ENCODE peak calls at places on chromosome 18, in seven cellular contexts. One of them, this sample, is unnamed.

GRCh38 chr18:44870631-44871502 is 190.2 kb downstream of the SETBP1 start:
- DNase-seq in K562: no peak
- DNase-seq in A549: no peak
- DNase-seq in SK-N-SH: peak
- DNase-seq in HepG2: no peak
- DNase-seq in HL-60: no peak
- DNase-seq in GM23338: no peak
- DNase-seq in this sample: no peak

GRCh38 chr18:6881034-6881800 is 151.7 kb downstream of the ARHGAP28 start:
- DNase-seq in SK-N-SH: no peak
- DNase-seq in HepG2: no peak
- DNase-seq in GM23338: no peak
- DNase-seq in A549: no peak
- DNase-seq in HL-60: no peak
- DNase-seq in K562: no peak
- DNase-seq in this sample: no peak

GRCh38 chr18:10006261-10006903 is 92.6 kb downstream of the VAPA start:
- DNase-seq in K562: no peak
- DNase-seq in HepG2: no peak
- DNase-seq in SK-N-SH: peak
- DNase-seq in HL-60: peak
- DNase-seq in A549: no peak
- DNase-seq in GM23338: no peak
- DNase-seq in this sample: no peak

GRCh38 chr18:42174909-42175308 is 219.9 kb downstream of the PIK3C3 start:
- DNase-seq in A549: no peak
- DNase-seq in SK-N-SH: no peak
- DNase-seq in HL-60: no peak
- DNase-seq in GM23338: peak
- DNase-seq in K562: no peak
- DNase-seq in HepG2: no peak
- DNase-seq in this sample: no peak

GRCh38 chr18:57909620-57910019 is 106.5 kb upstream of the ATP8B1 start:
- DNase-seq in A549: no peak
- DNase-seq in HepG2: no peak
- DNase-seq in HL-60: no peak
- DNase-seq in K562: no peak
- DNase-seq in GM23338: no peak
- DNase-seq in SK-N-SH: no peak
- DNase-seq in this sample: no peak

GRCh38 chr18:4444306-4444705 is 10.8 kb downstream of the DLGAP1 start:
- DNase-seq in A549: no peak
- DNase-seq in K562: no peak
- DNase-seq in HL-60: no peak
- DNase-seq in HepG2: peak
- DNase-seq in SK-N-SH: no peak
- DNase-seq in GM23338: no peak
- DNase-seq in this sample: no peak

GRCh38 chr18:48983793-48984437 is 33.1 kb upstream of the SMAD7 start:
- DNase-seq in SK-N-SH: no peak
- DNase-seq in K562: no peak
- DNase-seq in A549: no peak
- DNase-seq in HL-60: peak
- DNase-seq in GM23338: no peak
- DNase-seq in HepG2: peak
- DNase-seq in this sample: no peak

GRCh38 chr18:31247574-31248199 is 70.3 kb upstream of the DSG1 start:
- DNase-seq in HepG2: no peak
- DNase-seq in A549: no peak
- DNase-seq in K562: no peak
- DNase-seq in SK-N-SH: no peak
- DNase-seq in GM23338: no peak
- DNase-seq in HL-60: peak
- DNase-seq in this sample: no peak

GRCh38 chr18:46916551-46917107 is 678 bp downstream of the PIAS2 start:
- DNase-seq in GM23338: no peak
- DNase-seq in HL-60: no peak
- DNase-seq in K562: no peak
- DNase-seq in SK-N-SH: peak
- DNase-seq in A549: no peak
- DNase-seq in HepG2: peak
- DNase-seq in this sample: no peak

GRCh38 chr18:60391571-60392226 is 19.1 kb upstream of the MC4R start:
- DNase-seq in HepG2: no peak
- DNase-seq in GM23338: no peak
- DNase-seq in HL-60: no peak
- DNase-seq in SK-N-SH: no peak
- DNase-seq in A549: no peak
- DNase-seq in K562: no peak
- DNase-seq in this sample: no peak

GRCh38 chr18:28007841-28008240 is 169.1 kb downstream of the CDH2 start:
- DNase-seq in A549: no peak
- DNase-seq in HepG2: no peak
- DNase-seq in GM23338: no peak
- DNase-seq in K562: no peak
- DNase-seq in SK-N-SH: no peak
- DNase-seq in HL-60: no peak
- DNase-seq in this sample: no peak

GRCh38 chr18:35775887-35776286 is 194.3 kb downstream of the GALNT1 start:
- DNase-seq in A549: no peak
- DNase-seq in HepG2: no peak
- DNase-seq in HL-60: peak
- DNase-seq in GM23338: peak
- DNase-seq in K562: no peak
- DNase-seq in SK-N-SH: no peak
- DNase-seq in this sample: no peak

GRCh38 chr18:62716679-62717058 is 1.3 kb downstream of the PHLPP1 start:
- DNase-seq in K562: peak
- DNase-seq in HL-60: no peak
- DNase-seq in SK-N-SH: peak
- DNase-seq in GM23338: peak
- DNase-seq in A549: peak
- DNase-seq in HepG2: no peak
- DNase-seq in this sample: no peak

GRCh38 chr18:63472380-63472779 is 4.4 kb upstream of the SERPINB5 start:
- DNase-seq in HepG2: peak
- DNase-seq in SK-N-SH: no peak
- DNase-seq in K562: no peak
- DNase-seq in HL-60: no peak
- DNase-seq in GM23338: no peak
- DNase-seq in A549: peak
- DNase-seq in this sample: no peak

GRCh38 chr18:54444309-54444914 is 86.7 kb downstream of the C18orf54 start:
- DNase-seq in K562: peak
- DNase-seq in A549: peak
- DNase-seq in HepG2: peak
- DNase-seq in HL-60: no peak
- DNase-seq in GM23338: peak
- DNase-seq in SK-N-SH: peak
- DNase-seq in this sample: peak

GRCh38 chr18:11658989-11659388 is 30.1 kb upstream of the GNAL start:
- DNase-seq in GM23338: no peak
- DNase-seq in HL-60: no peak
- DNase-seq in HepG2: peak
- DNase-seq in A549: no peak
- DNase-seq in SK-N-SH: no peak
- DNase-seq in K562: no peak
- DNase-seq in this sample: no peak

GRCh38 chr18:11937874-11938478 is 29.9 kb upstream of the MPPE1 start:
- DNase-seq in K562: peak
- DNase-seq in HL-60: peak
- DNase-seq in HepG2: peak
- DNase-seq in A549: peak
- DNase-seq in SK-N-SH: peak
- DNase-seq in GM23338: peak
- DNase-seq in this sample: peak

GRCh38 chr18:35927431-35927830 is 45.0 kb upstream of the RMP24 start:
- DNase-seq in A549: no peak
- DNase-seq in SK-N-SH: no peak
- DNase-seq in K562: no peak
- DNase-seq in GM23338: no peak
- DNase-seq in HL-60: no peak
- DNase-seq in HepG2: no peak
- DNase-seq in this sample: no peak

GRCh38 chr18:49021433-49022129 is 70.8 kb upstream of the SMAD7 start:
- DNase-seq in SK-N-SH: peak
- DNase-seq in K562: peak
- DNase-seq in HepG2: peak
- DNase-seq in HL-60: peak
- DNase-seq in GM23338: peak
- DNase-seq in A549: no peak
- DNase-seq in this sample: no peak

GRCh38 chr18:51370996-51371395 is 173.5 kb upstream of the MEX3C start:
- DNase-seq in SK-N-SH: no peak
- DNase-seq in GM23338: no peak
- DNase-seq in A549: no peak
- DNase-seq in HL-60: no peak
- DNase-seq in K562: no peak
- DNase-seq in HepG2: no peak
- DNase-seq in this sample: no peak
- TF ChIP-seq REST in SK-N-SH: no peak
- TF ChIP-seq REST in GM23338: no peak
- TF ChIP-seq REST in A549: no peak
- TF ChIP-seq REST in HL-60: no peak
- TF ChIP-seq REST in K562: no peak
- TF ChIP-seq REST in HepG2: no peak
- TF ChIP-seq REST in this sample: no peak

GRCh38 chr18:12989397-12990127 is 1.6 kb upstream of the CEP192 start:
- DNase-seq in HL-60: no peak
- DNase-seq in GM23338: no peak
- DNase-seq in A549: no peak
- DNase-seq in SK-N-SH: no peak
- DNase-seq in K562: no peak
- DNase-seq in HepG2: no peak
- DNase-seq in this sample: no peak
- TF ChIP-seq REST in HL-60: no peak
- TF ChIP-seq REST in GM23338: no peak
- TF ChIP-seq REST in A549: no peak
- TF ChIP-seq REST in SK-N-SH: no peak
- TF ChIP-seq REST in K562: no peak
- TF ChIP-seq REST in HepG2: no peak
- TF ChIP-seq REST in this sample: no peak

GRCh38 chr18:8424481-8424880 is 184.8 kb upstream of the RAB12 start:
- DNase-seq in HepG2: no peak
- DNase-seq in A549: no peak
- DNase-seq in HL-60: no peak
- DNase-seq in GM23338: no peak
- DNase-seq in K562: no peak
- DNase-seq in SK-N-SH: peak
- DNase-seq in this sample: no peak
- TF ChIP-seq REST in HepG2: no peak
- TF ChIP-seq REST in A549: no peak
- TF ChIP-seq REST in HL-60: no peak
- TF ChIP-seq REST in GM23338: no peak
- TF ChIP-seq REST in K562: no peak
- TF ChIP-seq REST in SK-N-SH: no peak
- TF ChIP-seq REST in this sample: no peak

GRCh38 chr18:79848294-79848578 is 50.5 kb downstream of the KCNG2 start:
- DNase-seq in HL-60: no peak
- DNase-seq in SK-N-SH: no peak
- DNase-seq in GM23338: no peak
- DNase-seq in A549: no peak
- DNase-seq in K562: no peak
- DNase-seq in HepG2: no peak
- DNase-seq in this sample: no peak

GRCh38 chr18:79847606-79848293 is 50.0 kb downstream of the KCNG2 start:
- DNase-seq in HepG2: no peak
- DNase-seq in GM23338: no peak
- DNase-seq in HL-60: no peak
- DNase-seq in SK-N-SH: peak
- DNase-seq in K562: no peak
- DNase-seq in A549: no peak
- DNase-seq in this sample: no peak

GRCh38 chr18:79848579-79849327 is 51.0 kb downstream of the KCNG2 start:
- DNase-seq in K562: no peak
- DNase-seq in SK-N-SH: peak
- DNase-seq in HepG2: no peak
- DNase-seq in GM23338: no peak
- DNase-seq in A549: no peak
- DNase-seq in HL-60: no peak
- DNase-seq in this sample: no peak

GRCh38 chr18:79850731-79851130 is 53.0 kb downstream of the KCNG2 start:
- DNase-seq in K562: no peak
- DNase-seq in A549: no peak
- DNase-seq in GM23338: no peak
- DNase-seq in HL-60: no peak
- DNase-seq in HepG2: no peak
- DNase-seq in SK-N-SH: no peak
- DNase-seq in this sample: no peak

DNA sequence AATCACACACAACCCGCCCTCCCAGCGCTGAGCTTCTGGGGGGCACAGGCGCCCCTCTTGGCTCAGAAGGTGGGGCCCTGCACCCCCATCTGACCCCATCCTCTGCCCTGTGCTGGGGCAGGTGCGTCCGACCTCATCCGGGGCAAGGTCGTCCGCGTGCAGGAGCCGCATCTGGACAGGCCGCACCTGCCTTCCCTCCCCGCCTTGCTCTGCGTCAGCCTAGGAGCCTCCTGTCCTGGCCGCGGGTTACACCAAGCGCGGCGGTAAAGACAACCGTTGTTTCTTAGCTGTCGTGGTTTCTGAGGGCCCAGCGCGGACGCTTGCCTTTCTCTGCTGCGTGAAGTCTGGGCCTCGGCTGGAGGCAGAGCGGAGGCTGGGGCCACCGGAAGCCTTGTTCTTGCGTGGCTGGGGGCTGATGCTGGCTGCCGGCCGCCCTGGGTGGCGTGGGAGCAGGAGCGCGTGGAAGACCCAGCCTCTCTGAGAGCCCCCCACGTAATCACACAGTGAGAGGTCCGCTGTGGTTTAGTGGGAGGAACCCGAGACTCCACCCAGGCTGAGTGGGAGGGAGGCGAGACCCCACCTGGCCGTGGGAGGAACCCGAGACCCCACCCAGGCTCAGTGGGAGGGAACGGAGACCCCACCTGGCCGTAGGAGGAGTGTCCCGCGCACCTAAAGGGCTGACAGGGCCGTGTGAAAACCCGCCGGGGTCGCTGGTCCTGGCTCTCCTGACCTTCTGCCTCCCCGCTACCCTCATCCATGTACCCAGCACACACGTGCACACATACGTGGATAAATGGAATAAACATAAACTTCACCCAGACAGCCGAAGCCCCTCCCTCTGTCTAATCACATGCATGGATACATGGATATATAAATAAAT is 51.8 kb downstream of the KCNG2 start:
- DNase-seq in K562: no peak
- DNase-seq in HL-60: no peak
- DNase-seq in HepG2: no peak
- DNase-seq in SK-N-SH: no peak
- DNase-seq in GM23338: no peak
- DNase-seq in A549: no peak
- DNase-seq in this sample: no peak
- TF ChIP-seq REST in K562: no peak
- TF ChIP-seq REST in HL-60: no peak
- TF ChIP-seq REST in HepG2: no peak
- TF ChIP-seq REST in SK-N-SH: no peak
- TF ChIP-seq REST in GM23338: no peak
- TF ChIP-seq REST in A549: no peak
- TF ChIP-seq REST in this sample: no peak